ENCODE peak calls at places on chromosomes 4 and X, in eight cellular contexts. N is cardiac muscle cell, B is A549, F is right atrium auricular region, Q is keratinocyte, W is suprapubic skin, P is sigmoid colon, U is astrocyte. H is an unnamed sample.

GRCh38 chrX:3326721-3327120 is 19.7 kb downstream of the MXRA5 start:
- DNase-seq in B (no peak), P (no peak), W (no peak), N (no peak), Q (no peak), F (no peak), U (no peak), H (peak)

GRCh38 chr4:54229631-54230478 is 762 bp downstream of the PDGFRA start:
- DNase-seq in P (no peak), Q (no peak), U (peak), F (no peak), B (no peak), W (no peak), N (peak), H (no peak)

GRCh38 chr4:7240341-7240740 is 48.0 kb downstream of the SORCS2 start:
- DNase-seq in B (no peak), F (no peak), Q (no peak), W (no peak), N (no peak), P (no peak), U (no peak), H (no peak)

GRCh38 chr4:122541996-122542395 is 78.9 kb downstream of the IL21 start:
- DNase-seq in N (no peak), F (no peak), P (no peak), B (no peak), W (no peak), U (no peak), Q (no peak), H (no peak)

GRCh38 chrX:132292753-132293152 is 73.5 kb upstream of the RAP2C start:
- DNase-seq in F (no peak), U (peak), B (peak), N (peak), Q (peak), W (no peak), P (no peak), H (no peak)

GRCh38 chr4:109708990-109709389 is 5.7 kb upstream of the CASP6 start:
- DNase-seq in N (no peak), U (no peak), P (no peak), B (no peak), F (no peak), W (no peak), Q (no peak), H (no peak)

GRCh38 chr4:35423104-35423503 is 821.2 kb downstream of the ARAP2 start:
- DNase-seq in N (no peak), W (no peak), B (no peak), Q (no peak), F (no peak), U (no peak), P (no peak), H (no peak)

GRCh38 chr4:142595222-142595871 is 250.8 kb downstream of the INPP4B start:
- DNase-seq in B (no peak), P (no peak), N (no peak), Q (no peak), W (no peak), U (no peak), F (no peak), H (no peak)

GRCh38 chr4:90039122-90039521 is 88.1 kb upstream of the CCSER1 start:
- DNase-seq in W (no peak), Q (no peak), F (no peak), P (no peak), N (no peak), U (no peak), B (no peak), H (no peak)

GRCh38 chr4:140133576-140133975 is 20.4 kb downstream of the MAML3 start:
- DNase-seq in N (no peak), B (peak), F (no peak), W (no peak), U (no peak), P (no peak), Q (no peak), H (no peak)

GRCh38 chr4:36823199-36823967 is 421.2 kb upstream of the NWD2 start:
- DNase-seq in B (no peak), Q (no peak), W (no peak), U (no peak), N (no peak), P (no peak), F (no peak), H (no peak)

GRCh38 chrX:7746861-7747260 is 96.1 kb upstream of the VCX start:
- DNase-seq in Q (no peak), F (no peak), U (no peak), P (no peak), W (no peak), B (no peak), N (no peak), H (peak)

GRCh38 chrX:150370589-150371312 is 7.6 kb downstream of the MAMLD1 start:
- DNase-seq in W (no peak), N (no peak), B (no peak), F (no peak), Q (no peak), P (no peak), U (no peak), H (no peak)

GRCh38 chrX:31420711-31421151 is 348.9 kb upstream of the FTHL17 start:
- DNase-seq in W (no peak), P (no peak), U (peak), F (no peak), Q (no peak), B (no peak), N (no peak), H (no peak)

GRCh38 chr4:125741825-125742452 is 427.2 kb downstream of the FAT4 start:
- DNase-seq in U (peak), W (no peak), N (no peak), Q (no peak), F (no peak), P (no peak), B (peak), H (no peak)

GRCh38 chr4:54586343-54586953 is 71.3 kb upstream of the KIT start:
- DNase-seq in U (peak), P (no peak), F (no peak), W (no peak), Q (peak), B (peak), N (no peak), H (peak)

GRCh38 chr4:183157215-183157614 is 58.2 kb downstream of the WWC2 start:
- DNase-seq in F (no peak), N (no peak), B (no peak), U (no peak), Q (no peak), P (no peak), W (no peak), H (no peak)

GRCh38 chr4:56976878-56977320 is 507 bp downstream of the NOA1 start:
- DNase-seq in Q (no peak), N (peak), P (peak), U (no peak), B (peak), W (no peak), F (no peak), H (no peak)

GRCh38 chrX:13380230-13380629 is 60.4 kb upstream of the ATXN3L start:
- DNase-seq in B (no peak), U (peak), F (no peak), P (no peak), Q (no peak), W (no peak), N (no peak), H (no peak)

GRCh38 chr4:108224628-108225053 is 55.9 kb upstream of the LEF1 start:
- DNase-seq in U (peak), Q (no peak), F (no peak), W (no peak), N (peak), B (peak), P (no peak), H (no peak)

GRCh38 chrX:107718156-107718621 is 57.4 kb downstream of the TSC22D3 start:
- DNase-seq in W (no peak), N (peak), Q (no peak), P (peak), U (peak), B (peak), F (peak), H (no peak)

GRCh38 chr4:3371038-3371437 is 70.7 kb upstream of the HGFAC start:
- DNase-seq in W (no peak), F (peak), B (no peak), P (peak), Q (no peak), N (peak), U (peak), H (no peak)

GRCh38 chrX:134452591-134452990 is 7.4 kb upstream of the HPRT1 start:
- DNase-seq in N (no peak), F (no peak), Q (no peak), U (no peak), P (no peak), B (no peak), W (no peak), H (no peak)

GRCh38 chrX:70979136-70979762 is 48.4 kb upstream of the SLC7A3 start:
- DNase-seq in B (peak), P (no peak), N (peak), W (no peak), F (no peak), U (peak), Q (no peak), H (no peak)

GRCh38 chrX:119325456-119325855 is 73.7 kb upstream of the SLC25A43 start:
- DNase-seq in B (no peak), U (peak), F (no peak), N (no peak), W (no peak), P (no peak), Q (no peak), H (no peak)

GRCh38 chr4:123994917-123995316 is 598.3 kb downstream of the SPRY1 start:
- DNase-seq in Q (no peak), F (no peak), W (no peak), P (no peak), N (no peak), U (no peak), B (peak), H (no peak)
- TF ChIP-seq CTCF in Q (peak), F (no peak), W (no peak), P (no peak), N (peak), U (peak), B (no peak), H (peak)

GRCh38 chrX:40156472-40157227 is 58.9 kb upstream of the BCOR start:
- DNase-seq in N (no peak), Q (no peak), W (no peak), U (no peak), F (no peak), P (no peak), B (no peak), H (no peak)

GRCh38 chrX:40154853-40155616 is 57.3 kb upstream of the BCOR start:
- DNase-seq in U (no peak), F (peak), N (peak), B (peak), P (peak), Q (no peak), W (no peak), H (no peak)

GRCh38 chrX:40157228-40158035 is 59.7 kb upstream of the BCOR start:
- DNase-seq in P (no peak), F (no peak), B (no peak), W (no peak), N (no peak), U (no peak), Q (no peak), H (no peak)

GRCh38 chrX:40155617-40156471 is 58.1 kb upstream of the BCOR start:
- DNase-seq in Q (no peak), B (peak), F (no peak), N (no peak), P (no peak), U (no peak), W (no peak), H (no peak)

DNA sequence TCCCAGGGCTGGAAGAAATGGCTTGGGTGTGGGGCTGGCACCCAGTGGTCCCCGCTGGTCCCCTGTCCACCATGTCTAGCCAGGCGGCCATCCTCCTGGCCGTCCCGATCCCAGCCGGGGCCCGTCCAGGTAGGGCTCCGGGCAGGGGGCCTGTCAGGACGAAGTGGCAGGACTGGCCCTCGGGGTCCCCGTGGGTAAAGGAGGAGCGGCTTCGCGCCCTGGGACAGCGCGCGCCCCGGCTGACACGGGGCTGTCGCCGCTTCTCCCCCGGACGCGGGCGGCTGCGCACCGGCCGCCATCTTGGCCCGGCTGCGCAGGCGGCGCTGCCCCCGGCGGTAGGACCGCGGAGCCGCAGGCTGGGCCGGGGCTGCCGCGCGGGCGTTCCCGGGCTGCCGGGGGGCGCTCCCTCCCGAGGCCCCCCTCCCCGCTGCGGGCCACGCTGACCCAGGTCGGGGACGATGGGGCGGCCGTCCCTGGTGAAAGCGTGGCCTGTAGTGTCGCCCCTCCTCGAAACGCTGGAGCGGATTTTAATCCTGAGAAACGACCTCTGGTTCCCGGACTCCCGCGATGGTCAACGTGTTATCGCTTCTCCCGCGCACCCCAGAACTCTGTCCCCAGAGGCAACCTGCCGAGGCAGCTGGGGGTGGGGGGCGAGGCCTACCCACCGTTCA is 60.4 kb upstream of the BCOR start:
- DNase-seq in N (peak), Q (no peak), B (peak), F (no peak), U (no peak), W (no peak), P (no peak), H (no peak)
- H3K4me3 ChIP-seq in N (peak), Q (peak), B (peak), F (peak), U (peak), W (peak), P (peak), H (peak)

GRCh38 chrX:148784137-148784536 is 283.7 kb downstream of the AFF2 start:
- DNase-seq in W (no peak), U (no peak), P (no peak), B (no peak), N (no peak), F (no peak), Q (no peak), H (no peak)

DNA sequence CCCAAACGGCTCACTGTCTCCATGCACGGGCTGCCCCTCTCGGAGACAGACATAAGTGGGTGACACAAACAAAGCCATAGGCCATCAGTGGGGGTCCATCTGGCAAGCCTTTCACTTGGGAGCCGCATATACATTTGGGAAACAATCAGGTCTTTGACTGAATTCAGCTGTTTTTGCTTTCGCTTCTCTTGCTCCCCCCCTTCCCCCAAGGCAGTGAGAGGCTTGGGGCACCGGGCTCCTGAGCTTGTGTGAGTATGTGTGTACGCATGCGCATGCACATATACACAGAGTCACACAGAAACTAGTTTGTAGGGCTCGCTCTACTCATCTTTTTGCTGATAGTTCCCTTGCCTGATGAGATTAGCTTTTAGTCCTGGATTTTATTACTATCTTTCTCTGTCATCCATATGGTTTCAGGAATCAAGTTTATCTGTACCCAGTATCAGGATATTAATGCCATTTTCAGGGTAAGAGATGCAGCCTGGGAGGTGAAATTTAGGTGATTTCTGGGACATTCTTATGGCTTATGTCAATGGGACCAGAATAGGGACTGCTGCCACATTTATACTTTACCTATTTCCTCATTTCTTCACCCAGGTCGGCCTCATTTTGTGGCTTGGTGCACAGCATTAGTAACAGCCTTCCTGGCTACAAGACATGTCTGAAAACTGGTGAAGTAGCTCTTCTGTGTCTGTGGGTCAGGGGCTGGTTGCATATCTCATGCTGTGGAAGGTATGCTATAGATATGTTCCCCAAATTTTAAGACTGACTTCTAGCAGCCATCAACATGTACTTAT is 284.6 kb downstream of the AFF2 start:
- DNase-seq in W (no peak), B (no peak), F (no peak), Q (no peak), N (no peak), U (no peak), P (no peak), H (no peak)
- TF ChIP-seq CTCF in W (no peak), B (no peak), F (no peak), Q (no peak), N (no peak), U (no peak), P (no peak), H (no peak)

GRCh38 chrX:51494409-51494808 is 2.0 kb downstream of the NUDT11 start:
- DNase-seq in W (no peak), F (no peak), Q (no peak), U (no peak), B (peak), N (no peak), P (no peak), H (no peak)

DNA sequence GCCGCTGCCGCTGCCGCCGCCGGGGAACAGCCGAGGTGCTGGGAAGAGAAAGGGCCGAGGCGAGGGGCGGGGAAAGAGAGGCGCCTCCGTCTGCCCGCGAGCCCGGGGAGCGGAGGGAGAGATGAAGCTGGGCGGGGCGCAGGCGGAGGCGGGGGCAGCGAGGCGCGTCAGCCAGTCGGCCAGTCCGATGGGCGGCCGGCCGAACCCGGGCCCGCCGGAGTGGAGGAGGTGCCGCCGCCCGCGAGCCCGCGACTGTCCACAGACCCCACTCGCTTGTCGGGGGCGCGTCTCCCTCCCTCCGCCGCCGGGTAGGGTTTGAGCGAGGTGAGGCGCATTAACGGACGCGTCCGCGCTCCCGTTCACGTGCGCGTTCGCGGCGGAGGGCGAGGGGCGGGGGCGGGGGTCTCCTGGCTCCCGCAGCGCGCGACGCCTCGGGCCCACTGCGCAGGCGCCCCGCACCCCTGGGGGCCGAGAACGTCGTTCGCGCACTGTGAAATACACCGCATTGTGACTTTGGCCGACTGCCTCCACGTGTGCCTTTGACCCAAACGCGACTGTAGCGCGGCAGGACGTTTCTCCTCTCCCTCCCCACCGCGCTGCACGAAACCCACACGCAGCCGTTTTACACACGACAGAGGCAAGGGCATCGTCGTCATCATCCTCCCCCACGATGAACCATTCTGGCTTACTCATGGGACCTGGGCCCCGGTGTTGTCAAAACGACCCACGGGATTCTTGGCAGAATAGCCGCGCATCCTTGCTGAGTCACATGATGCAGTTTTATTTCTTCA is at the start of gene NUDT11:
- DNase-seq in Q (no peak), B (peak), U (peak), W (no peak), F (no peak), P (peak), N (peak), H (no peak)
- H3K4me3 ChIP-seq in Q (peak), B (peak), U (peak), W (peak), F (peak), P (peak), N (peak), H (peak)

GRCh38 chr4:154119317-154119716 is 330.4 kb upstream of the SFRP2 start:
- DNase-seq in U (no peak), W (no peak), P (no peak), Q (no peak), B (no peak), N (no peak), F (no peak), H (no peak)

GRCh38 chr4:154123897-154124296 is 335.0 kb upstream of the SFRP2 start:
- DNase-seq in N (no peak), W (no peak), B (no peak), F (no peak), U (no peak), Q (no peak), P (no peak), H (no peak)

GRCh38 chr4:154120690-154121089 is 331.8 kb upstream of the SFRP2 start:
- DNase-seq in P (no peak), Q (no peak), W (no peak), U (no peak), B (no peak), F (no peak), N (no peak), H (no peak)

GRCh38 chr4:154124539-154125255 is 335.8 kb upstream of the SFRP2 start:
- DNase-seq in F (no peak), Q (peak), W (no peak), B (no peak), N (no peak), P (no peak), U (peak), H (peak)

DNA sequence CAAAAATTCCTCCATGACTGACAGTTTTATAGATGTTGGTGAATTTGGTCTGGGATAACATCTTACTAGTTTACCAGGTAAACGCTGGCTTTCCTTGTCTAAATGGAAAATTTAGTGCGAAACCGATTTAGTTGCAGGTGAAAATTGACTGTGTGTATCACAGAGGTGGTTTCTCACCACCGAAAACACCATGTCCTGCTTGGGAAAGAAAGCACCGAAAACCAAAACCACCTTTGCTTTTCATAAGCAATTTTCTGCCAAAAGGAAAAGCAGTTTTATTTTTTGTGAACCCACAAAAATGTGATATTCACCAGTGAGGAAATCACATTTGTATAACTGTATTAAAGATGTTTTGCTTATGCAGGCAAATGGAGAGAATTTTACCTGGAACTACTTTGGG is 331.4 kb upstream of the SFRP2 start:
- DNase-seq in N (no peak), F (no peak), W (no peak), U (no peak), B (no peak), Q (no peak), P (no peak), H (no peak)
- TF ChIP-seq CTCF in N (no peak), F (no peak), W (no peak), U (no peak), B (no peak), Q (no peak), P (no peak), H (no peak)

GRCh38 chrX:23803931-23804381 is 21.0 kb downstream of the SAT1 start:
- DNase-seq in B (peak), U (peak), N (no peak), F (no peak), P (peak), W (no peak), Q (no peak), H (no peak)
- H3K4me3 ChIP-seq in B (peak), U (no peak), N (no peak), F (no peak), P (no peak), W (no peak), Q (peak), H (no peak)

H was measured in BJ.